ENCODE peak calls at places on chromosomes 4 and X, in eight cellular contexts. U, A, M, V, Y, X, F and G are unnamed samples.

GRCh38 chr4:94912606-94913005 is 154.9 kb downstream of the BMPR1B start:
- DNase-seq in X (no peak), U (no peak), Y (no peak), A (no peak), M (no peak), V (no peak), F (no peak), G (no peak)

GRCh38 chr4:148023782-148024181 is 291.9 kb downstream of the ARHGAP10 start:
- DNase-seq in F (no peak), Y (no peak), X (peak), M (no peak), V (no peak), A (no peak), U (peak), G (no peak)

GRCh38 chrX:39998636-39999406 is 98.9 kb downstream of the BCOR start:
- DNase-seq in Y (no peak), U (no peak), M (no peak), F (no peak), X (no peak), A (no peak), V (no peak), G (no peak)

GRCh38 chr4:184882276-184882675 is 56.5 kb upstream of the ACSL1 start:
- DNase-seq in X (no peak), U (no peak), V (no peak), M (no peak), Y (no peak), F (no peak), A (no peak), G (no peak)

GRCh38 chr4:141926414-141926813 is 290.0 kb downstream of the IL15 start:
- DNase-seq in Y (no peak), U (no peak), V (no peak), X (no peak), A (no peak), M (no peak), F (no peak), G (no peak)

GRCh38 chr4:153564630-153565525 is 98.7 kb downstream of the TMEM131L start:
- DNase-seq in F (no peak), M (no peak), U (peak), X (peak), A (no peak), Y (no peak), V (no peak), G (no peak)

GRCh38 chr4:67327245-67327860 is 217.9 kb downstream of the CENPC start:
- DNase-seq in A (peak), X (peak), Y (peak), U (peak), M (no peak), F (peak), V (peak), G (peak)

GRCh38 chrX:10615931-10616780 is 4.2 kb downstream of the MID1 start:
- DNase-seq in Y (peak), X (peak), V (peak), A (no peak), F (peak), U (peak), M (no peak), G (peak)

GRCh38 chrX:154417157-154417556 is 5.8 kb downstream of the TAFAZZIN start:
- DNase-seq in U (no peak), Y (no peak), A (no peak), X (no peak), M (no peak), V (peak), F (peak), G (no peak)

GRCh38 chr4:10694151-10694825 is 9.7 kb upstream of the CLNK start:
- DNase-seq in M (no peak), X (peak), U (no peak), V (no peak), Y (no peak), F (no peak), A (no peak), G (no peak)

GRCh38 chrX:23901805-23902204 is 5.9 kb downstream of the APOO start:
- DNase-seq in F (peak), Y (peak), V (no peak), X (peak), M (no peak), U (peak), A (no peak), G (peak)

GRCh38 chr4:186029731-186030421 is 39.1 kb upstream of the TLR3 start:
- DNase-seq in V (peak), X (no peak), F (peak), A (no peak), Y (no peak), M (no peak), U (peak), G (peak)